ENCODE peak calls at places on chromosome 15, in ten cellular contexts. O is stimulated activated naive CD8-positive, alpha-beta T cell treated with anti-CD3 and anti-CD28 coated beads, Interleukin-15, amount 100 ng/mL, for 72 hours; D is pons; G is NCI-H1092 treated with DMSO at 0.1 percent for 48 hours; A is stimulated activated CD8-positive, alpha-beta memory T cell treated with anti-CD3 and anti-CD28 coated beads, Interleukin-12 subunit alpha, Interleukin-12 subunit beta, amount 100 ng/mL, for 1 hour; U is iPS-NIHi11; E is foreskin fibroblast; R is left ventricle myocardium inferior; C is LHCN-M2; L is heart left ventricle. Y is an unnamed sample.

GRCh38 chr15:33963831-33964664 is 4.2 kb upstream of the CHRM5 start:
- DNase-seq in U (peak; percentile 31), E (peak; percentile 57), R (no peak), L (no peak), G (peak; percentile 29), D (no peak), O (no peak), C (peak; percentile 43), A (no peak), Y (peak; percentile 30)

GRCh38 chr15:92724144-92724543 is 68.6 kb upstream of the FAM174B start:
- DNase-seq in D (no peak), U (no peak), E (no peak), A (no peak), O (no peak), G (no peak), C (no peak), L (no peak), R (no peak), Y (no peak)

GRCh38 chr15:81567924-81568323 is 193.9 kb upstream of the TMC3 start:
- DNase-seq in G (no peak), D (no peak), C (no peak), U (peak; percentile 12), O (no peak), L (no peak), E (no peak), R (no peak), A (no peak), Y (no peak)

GRCh38 chr15:66723826-66724731 is 22.0 kb downstream of the SMAD6 start:
- DNase-seq in R (no peak), D (no peak), G (no peak), L (no peak), E (peak; percentile 80), O (no peak), A (no peak), U (no peak), C (peak; percentile 66), Y (no peak)

GRCh38 chr15:95799286-95800187 is 531.0 kb upstream of the NR2F2 start:
- DNase-seq in E (peak; percentile 83), A (no peak), R (no peak), C (peak; percentile 92), D (no peak), O (no peak), U (no peak), G (no peak), L (no peak), Y (no peak)

GRCh38 chr15:68644996-68645395 is 66.2 kb downstream of the CORO2B start:
- DNase-seq in U (no peak), A (no peak), D (no peak), G (no peak), O (no peak), L (no peak), E (no peak), C (no peak), R (no peak), Y (no peak)

GRCh38 chr15:90407871-90408317 is 19.9 kb downstream of the IQGAP1 start:
- DNase-seq in G (no peak), U (no peak), O (peak; percentile 52), E (peak; percentile 64), C (no peak), R (no peak), D (no peak), A (no peak), L (no peak), Y (no peak)

GRCh38 chr15:69854521-69855171 is 243.1 kb downstream of the TLE3 start:
- DNase-seq in E (no peak), U (no peak), C (no peak), A (no peak), D (no peak), R (no peak), L (no peak), G (no peak), O (no peak), Y (no peak)

GRCh38 chr15:90262426-90262825 is 3.0 kb upstream of the NGRN start:
- DNase-seq in E (no peak), C (no peak), U (no peak), L (no peak), O (no peak), D (no peak), G (no peak), R (no peak), A (no peak), Y (no peak)

GRCh38 chr15:31034152-31034551 is 42.7 kb upstream of the MTMR10 start:
- DNase-seq in L (no peak), R (no peak), G (no peak), A (no peak), E (peak; percentile 45), U (no peak), O (no peak), D (no peak), C (no peak), Y (no peak)

GRCh38 chr15:88509964-88510363 is 36.5 kb downstream of the DET1 start:
- DNase-seq in O (no peak), A (no peak), D (no peak), C (no peak), R (no peak), E (no peak), L (no peak), U (no peak), G (no peak), Y (no peak)